ENCODE peak calls at places on chromosomes 2 and 18, in five cellular contexts. N is H9, L is trophoblast cell, I is H1, P is neuronal stem cell. G is an unnamed sample.

GRCh38 chr2:203594541-203594940 is 59.4 kb upstream of the RAPH1 start:
- DNase-seq in L (no peak), N (no peak), P (no peak), I (no peak), G (peak; percentile 67)

GRCh38 chr2:66569321-66569851 is 134.5 kb downstream of the MEIS1 start:
- DNase-seq in I (no peak), P (no peak), N (no peak), L (no peak), G (peak; percentile 97)

GRCh38 chr18:37566479-37567060 is 972 bp upstream of the CELF4 start:
- DNase-seq in N (no peak), P (no peak), I (no peak), L (no peak), G (no peak)

GRCh38 chr2:230162981-230163380 is 56.8 kb downstream of the SP110 start:
- DNase-seq in L (no peak), N (no peak), I (no peak), P (no peak), G (no peak)

GRCh38 chr2:204315236-204315662 is 230.0 kb upstream of the PARD3B start:
- DNase-seq in P (no peak), N (no peak), I (no peak), L (no peak), G (no peak)

GRCh38 chr2:163733301-163733938 is 2.4 kb downstream of the FIGN start:
- DNase-seq in L (no peak), I (no peak), N (no peak), P (no peak), G (peak; percentile 53)

GRCh38 chr2:60366178-60366577 is 187.3 kb downstream of the BCL11A start:
- DNase-seq in L (no peak), I (no peak), P (no peak), N (peak; percentile 19), G (no peak)

GRCh38 chr18:43049021-43049420 is 66.5 kb downstream of the RIT2 start:
- DNase-seq in P (no peak), L (no peak), I (no peak), N (no peak), G (peak; percentile 88)

GRCh38 chr2:113854208-113854607 is 35.7 kb upstream of the ACTR3 start:
- DNase-seq in P (no peak), I (no peak), L (no peak), N (no peak), G (no peak)

GRCh38 chr2:16952805-16953204 is 287.2 kb upstream of the CYRIA start:
- DNase-seq in N (no peak), I (no peak), L (no peak), P (no peak), G (no peak)

GRCh38 chr2:233079953-233080835 is 20.1 kb downstream of the INPP5D start:
- DNase-seq in L (no peak), P (no peak), N (no peak), I (no peak), G (no peak)

GRCh38 chr18:5630766-5631413 is 87.1 kb upstream of the EPB41L3 start:
- DNase-seq in I (no peak), P (no peak), N (no peak), L (no peak), G (no peak)

GRCh38 chr2:168999668-169000213 is 31.4 kb downstream of the ABCB11 start:
- DNase-seq in N (no peak), L (no peak), P (no peak), I (no peak), G (no peak)

GRCh38 chr2:176039375-176039774 is 37.3 kb upstream of the LNPK start:
- DNase-seq in P (no peak), I (no peak), L (no peak), N (no peak), G (no peak)

GRCh38 chr2:69390474-69390873 is 3.4 kb upstream of the GFPT1 start:
- DNase-seq in L (no peak), I (no peak), N (no peak), P (no peak), G (no peak)

GRCh38 chr2:74834806-74835755 is 1.2 kb downstream of the HK2 start:
- DNase-seq in N (peak; percentile 95), I (peak; percentile 65), P (peak; percentile 80), L (peak; percentile 72), G (peak; percentile 57)

GRCh38 chr2:143686585-143687164 is 557.5 kb downstream of the ARHGAP15 start:
- DNase-seq in L (no peak), I (no peak), P (peak; percentile 17), N (no peak), G (peak; percentile 28)

GRCh38 chr2:236403125-236403524 is 138.9 kb upstream of the ASB18 start:
- DNase-seq in P (no peak), N (no peak), I (no peak), L (no peak), G (no peak)

GRCh38 chr2:158505448-158505934 is 48.7 kb downstream of the PKP4 start:
- DNase-seq in L (no peak), I (no peak), N (no peak), P (no peak), G (no peak)

GRCh38 chr2:15170068-15170775 is 390.9 kb downstream of the NBAS start:
- DNase-seq in N (peak; percentile 65), L (peak; percentile 91), I (no peak), P (no peak), G (no peak)

GRCh38 chr2:165601866-165602636 is 132.6 kb downstream of the CSRNP3 start:
- DNase-seq in P (no peak), N (no peak), L (no peak), I (no peak), G (peak; percentile 90)

GRCh38 chr2:201955231-201955630 is 78.4 kb upstream of the FZD7 start:
- DNase-seq in P (no peak), I (no peak), L (no peak), N (no peak), G (no peak)

GRCh38 chr2:118477111-118477517 is 370.3 kb downstream of the EN1 start:
- DNase-seq in N (no peak), I (no peak), L (no peak), P (peak; percentile 83), G (no peak)

GRCh38 chr2:231665208-231665921 is 43.0 kb upstream of the PTMA start:
- DNase-seq in L (no peak), P (no peak), I (no peak), N (peak; percentile 31), G (no peak)

GRCh38 chr2:231666171-231667095 is 41.9 kb upstream of the PTMA start:
- DNase-seq in L (peak; percentile 99), P (no peak), I (peak; percentile 94), N (peak; percentile 97), G (peak; percentile 96)

GRCh38 chr2:231668981-231669380 is 39.3 kb upstream of the PTMA start:
- DNase-seq in N (no peak), L (no peak), I (no peak), P (no peak), G (no peak)

GRCh38 chr2:231667497-231667896 is 40.8 kb upstream of the PTMA start:
- DNase-seq in N (peak; percentile 25), P (no peak), I (no peak), L (no peak), G (no peak)

DNA sequence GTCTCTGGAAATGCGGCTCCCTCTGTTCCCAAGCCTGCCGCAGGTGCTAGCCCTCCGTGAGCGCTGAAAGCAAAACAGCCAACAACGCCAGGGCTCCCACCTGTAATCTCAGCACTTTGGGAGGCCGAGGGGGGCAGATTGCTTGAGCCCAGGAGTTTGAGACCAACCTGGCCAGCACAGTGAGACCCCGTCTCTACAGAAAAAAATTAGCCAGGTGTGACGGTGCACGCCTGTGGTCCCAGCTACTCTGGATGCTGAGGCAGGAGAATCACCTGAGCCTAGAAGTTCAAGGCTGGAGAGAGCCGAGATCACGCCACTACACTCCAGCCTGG is 41.3 kb upstream of the PTMA start:
- DNase-seq in L (no peak), I (no peak), N (no peak), P (no peak), G (no peak)
- H4K91ac ChIP-seq in L (peak overlapping the region; percentile 24), I (peak overlapping the region; percentile 32), N (peak overlapping the region; percentile 92), P (no peak overlapping the region), G (peak overlapping the region; percentile 87)

GRCh38 chr18:47550611-47551010 is 299.2 kb upstream of the SKOR2 start:
- DNase-seq in I (no peak), P (no peak), L (no peak), N (no peak), G (no peak)
- H2BK12ac ChIP-seq in I (no peak overlapping the region), P (no peak overlapping the region), L (no peak overlapping the region), N (no peak overlapping the region), G (no peak overlapping the region)

DNA sequence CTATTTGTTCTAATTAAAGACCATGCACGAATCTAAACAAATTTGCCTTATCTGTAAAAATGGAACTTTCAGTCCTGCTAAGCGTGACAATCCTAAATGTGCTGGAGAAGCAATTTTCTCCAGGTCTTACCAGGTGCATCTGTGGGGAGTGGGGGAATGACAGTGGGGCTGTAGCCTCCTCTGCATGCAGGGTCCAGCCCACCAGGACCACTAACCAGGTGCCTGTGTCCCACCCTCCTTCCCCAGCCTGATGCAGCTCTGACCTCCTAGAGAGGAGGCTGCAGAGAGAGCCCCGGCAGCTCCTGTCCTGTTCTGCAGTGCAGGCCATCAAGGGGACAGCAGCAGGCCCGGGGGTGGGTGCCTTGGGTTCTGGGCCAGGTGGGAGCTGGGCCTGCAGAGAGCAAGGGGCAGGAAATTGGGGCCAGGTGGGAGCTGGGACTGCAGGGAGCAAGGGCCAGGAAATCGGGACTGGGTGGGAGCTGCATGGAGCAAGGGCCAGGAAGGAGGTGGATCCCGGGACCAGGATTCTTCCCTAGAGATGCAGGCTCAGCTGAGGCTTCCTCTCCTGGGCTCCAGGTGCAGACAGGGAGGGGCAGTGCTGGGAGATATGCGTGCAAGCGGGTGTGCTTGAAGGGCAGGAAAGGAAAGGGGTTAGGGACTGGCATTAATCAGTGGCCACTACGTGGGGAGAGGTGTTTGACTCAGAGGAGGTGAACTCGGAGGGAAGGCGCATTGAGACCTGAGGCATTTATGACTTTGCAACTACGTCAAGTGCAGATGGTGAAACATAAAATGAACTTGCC is 185.3 kb downstream of the ANKRD30B start:
- DNase-seq in I (no peak), N (no peak), P (no peak), L (no peak), G (no peak)
- H3K9me3 ChIP-seq in I (peaks cover 97% of the 10 kb centered on the region), N (peaks cover 98% of the 10 kb centered on the region), P (no peaks in the 10 kb centered on the region), L (peaks cover 53% of the 10 kb centered on the region), G (no peaks in the 10 kb centered on the region)

GRCh38 chr2:192126426-192126825 is 68.3 kb downstream of the TMEFF2 start:
- DNase-seq in I (no peak), P (no peak), N (no peak), L (no peak), G (no peak)
- H4K91ac ChIP-seq in I (no peak overlapping the region), P (no peak overlapping the region), N (no peak overlapping the region), L (no peak overlapping the region), G (no peak overlapping the region)

G was measured in mesenchymal stem cell.